ENCODE peak calls at places on chromosomes 5 and 9, in five cellular contexts. One of them, this sample, is unnamed.

GRCh38 chr9:3478549-3478953 is 47.2 kb downstream of the RFX3 start:
- DNase-seq in A549: no peak
- DNase-seq in GM23338: peak; percentile 37
- DNase-seq in mesothelial cell of epicardium: no peak
- DNase-seq in type B pancreatic cell: no peak
- DNase-seq in this sample: peak; percentile 91

GRCh38 chr9:6080154-6080716 is 64.8 kb upstream of the RANBP6 start:
- DNase-seq in A549: peak; percentile 93
- DNase-seq in GM23338: peak; percentile 99
- DNase-seq in mesothelial cell of epicardium: peak; percentile 89
- DNase-seq in type B pancreatic cell: peak; percentile 84
- DNase-seq in this sample: peak; percentile 80

GRCh38 chr9:112774006-112774996 is 23.7 kb downstream of the SNX30 start:
- DNase-seq in A549: no peak
- DNase-seq in GM23338: no peak
- DNase-seq in mesothelial cell of epicardium: no peak
- DNase-seq in type B pancreatic cell: no peak
- DNase-seq in this sample: no peak

GRCh38 chr9:90641090-90641489 is 1.5 kb downstream of the DIRAS2 start:
- DNase-seq in A549: no peak
- DNase-seq in GM23338: no peak
- DNase-seq in mesothelial cell of epicardium: no peak
- DNase-seq in type B pancreatic cell: no peak
- DNase-seq in this sample: no peak

GRCh38 chr5:179123491-179124328 is 63.5 kb downstream of the ZNF354C start:
- DNase-seq in A549: no peak
- DNase-seq in GM23338: no peak
- DNase-seq in mesothelial cell of epicardium: peak; percentile 26
- DNase-seq in type B pancreatic cell: peak; percentile 55
- DNase-seq in this sample: no peak

GRCh38 chr9:16426716-16427115 is 443.8 kb downstream of the BNC2 start:
- DNase-seq in A549: no peak
- DNase-seq in GM23338: no peak
- DNase-seq in mesothelial cell of epicardium: no peak
- DNase-seq in type B pancreatic cell: no peak
- DNase-seq in this sample: no peak

GRCh38 chr5:14900661-14901461 is 29.3 kb upstream of the ANKH start:
- DNase-seq in A549: no peak
- DNase-seq in GM23338: no peak
- DNase-seq in mesothelial cell of epicardium: no peak
- DNase-seq in type B pancreatic cell: no peak
- DNase-seq in this sample: peak; percentile 24

GRCh38 chr5:88279584-88279983 is 10.9 kb upstream of the TMEM161B start:
- DNase-seq in A549: no peak
- DNase-seq in GM23338: no peak
- DNase-seq in mesothelial cell of epicardium: no peak
- DNase-seq in type B pancreatic cell: no peak
- DNase-seq in this sample: no peak

GRCh38 chr5:174172104-174172965 is 126.8 kb downstream of the NSG2 start:
- DNase-seq in A549: no peak
- DNase-seq in GM23338: peak; percentile 78
- DNase-seq in mesothelial cell of epicardium: no peak
- DNase-seq in type B pancreatic cell: no peak
- DNase-seq in this sample: no peak

GRCh38 chr5:94849821-94850736 is 231.6 kb downstream of the SLF1 start:
- DNase-seq in A549: peak; percentile 65
- DNase-seq in GM23338: peak; percentile 87
- DNase-seq in mesothelial cell of epicardium: no peak
- DNase-seq in type B pancreatic cell: no peak
- DNase-seq in this sample: peak; percentile 39

GRCh38 chr5:97418472-97418871 is 235.4 kb upstream of the RIOK2 start:
- DNase-seq in A549: no peak
- DNase-seq in GM23338: no peak
- DNase-seq in mesothelial cell of epicardium: no peak
- DNase-seq in type B pancreatic cell: no peak
- DNase-seq in this sample: no peak

GRCh38 chr9:76761448-76761847 is 2.8 kb upstream of the PCA3 start:
- DNase-seq in A549: no peak
- DNase-seq in GM23338: peak; percentile 13
- DNase-seq in mesothelial cell of epicardium: no peak
- DNase-seq in type B pancreatic cell: no peak
- DNase-seq in this sample: peak; percentile 1

GRCh38 chr5:73395274-73395673 is 53.3 kb downstream of the FOXD1 start:
- DNase-seq in A549: no peak
- DNase-seq in GM23338: no peak
- DNase-seq in mesothelial cell of epicardium: no peak
- DNase-seq in type B pancreatic cell: no peak
- DNase-seq in this sample: no peak

GRCh38 chr9:134681061-134681661 is 39.6 kb downstream of the COL5A1 start:
- DNase-seq in A549: no peak
- DNase-seq in GM23338: no peak
- DNase-seq in mesothelial cell of epicardium: no peak
- DNase-seq in type B pancreatic cell: no peak
- DNase-seq in this sample: no peak

GRCh38 chr5:139644646-139645494 is 3.3 kb upstream of the CXXC5 start:
- DNase-seq in A549: no peak
- DNase-seq in GM23338: no peak
- DNase-seq in mesothelial cell of epicardium: no peak
- DNase-seq in type B pancreatic cell: no peak
- DNase-seq in this sample: no peak

GRCh38 chr5:135107986-135108385 is 74.0 kb upstream of the PITX1 start:
- DNase-seq in A549: no peak
- DNase-seq in GM23338: no peak
- DNase-seq in mesothelial cell of epicardium: no peak
- DNase-seq in type B pancreatic cell: no peak
- DNase-seq in this sample: no peak

GRCh38 chr9:131178895-131179294 is 53.5 kb downstream of the NUP214 start:
- DNase-seq in A549: no peak
- DNase-seq in GM23338: no peak
- DNase-seq in mesothelial cell of epicardium: no peak
- DNase-seq in type B pancreatic cell: no peak
- DNase-seq in this sample: no peak

GRCh38 chr9:85155380-85155779 is 485.9 kb downstream of the NTRK2 start:
- DNase-seq in A549: no peak
- DNase-seq in GM23338: no peak
- DNase-seq in mesothelial cell of epicardium: no peak
- DNase-seq in type B pancreatic cell: no peak
- DNase-seq in this sample: no peak

GRCh38 chr9:98881356-98881755 is 62.4 kb upstream of the COL15A1 start:
- DNase-seq in A549: no peak
- DNase-seq in GM23338: no peak
- DNase-seq in mesothelial cell of epicardium: no peak
- DNase-seq in type B pancreatic cell: no peak
- DNase-seq in this sample: no peak

GRCh38 chr5:128121679-128122078 is 38.1 kb downstream of the SLC12A2 start:
- DNase-seq in A549: no peak
- DNase-seq in GM23338: no peak
- DNase-seq in mesothelial cell of epicardium: no peak
- DNase-seq in type B pancreatic cell: no peak
- DNase-seq in this sample: no peak

GRCh38 chr5:171484460-171484899 is 65.0 kb downstream of the FGF18 start:
- DNase-seq in A549: peak; percentile 26
- DNase-seq in GM23338: peak; percentile 54
- DNase-seq in mesothelial cell of epicardium: no peak
- DNase-seq in type B pancreatic cell: no peak
- DNase-seq in this sample: no peak

This sample was measured in dermis microvascular lymphatic vessel endothelial cell.